ENCODE peak calls at places on chromosome 10, in four cellular contexts. W is Caco-2, C is OCI-LY7, Z is HCT116. P is an unnamed sample.
A peak's percentile ranks its signal among the peaks of the same experiment; 100 is the strongest.

GRCh38 chr10:70838270-70838669 is 22.5 kb downstream of the SGPL1 start:
- DNase-seq in W (no peak), C (no peak), Z (no peak), P (no peak)

GRCh38 chr10:18254086-18254485 is 113.9 kb downstream of the CACNB2 start:
- DNase-seq in W (no peak), C (no peak), Z (no peak), P (no peak)

GRCh38 chr10:27743736-27744477 is 1.7 kb downstream of the MKX start:
- DNase-seq in W (no peak), C (no peak), Z (no peak), P (no peak)

GRCh38 chr10:3122486-3123205 is 49.9 kb downstream of the PITRM1 start:
- DNase-seq in W (no peak), C (no peak), Z (no peak), P (no peak)

GRCh38 chr10:1411451-1411850 is 325.9 kb downstream of the ADARB2 start:
- DNase-seq in W (no peak), C (no peak), Z (no peak), P (no peak)

GRCh38 chr10:13784067-13784466 is 197.3 kb downstream of the PRPF18 start:
- DNase-seq in W (no peak), C (peak; percentile 69), Z (no peak), P (no peak)

GRCh38 chr10:118900617-118901016 is 128.9 kb upstream of the NANOS1 start:
- DNase-seq in W (no peak), C (no peak), Z (no peak), P (no peak)

GRCh38 chr10:88974012-88974411 is 16.6 kb upstream of the FAS start:
- DNase-seq in W (no peak), C (no peak), Z (no peak), P (no peak)

GRCh38 chr10:93413252-93413689 is 68.9 kb downstream of the MYOF start:
- DNase-seq in W (no peak), C (no peak), Z (no peak), P (no peak)

GRCh38 chr10:23373156-23373555 is 28.6 kb upstream of the C10orf67 start:
- DNase-seq in W (no peak), C (no peak), Z (no peak), P (no peak)

GRCh38 chr10:36114913-36115312 is 472.8 kb upstream of the FZD8 start:
- DNase-seq in W (peak; percentile 70), C (no peak), Z (no peak), P (no peak)

GRCh38 chr10:133438711-133439273 is 14.4 kb upstream of the SPRN start:
- DNase-seq in W (no peak), C (peak; percentile 54), Z (peak; percentile 0), P (no peak)

GRCh38 chr10:86389441-86390193 is 23.0 kb upstream of the GRID1 start:
- DNase-seq in W (no peak), C (peak; percentile 85), Z (no peak), P (no peak)

GRCh38 chr10:14240253-14241189 is 90.2 kb downstream of the FRMD4A start:
- DNase-seq in W (no peak), C (no peak), Z (no peak), P (no peak)

GRCh38 chr10:15735766-15736165 is 16.0 kb upstream of the ITGA8 start:
- DNase-seq in W (no peak), C (no peak), Z (no peak), P (no peak)

GRCh38 chr10:88194041-88194887 is 330.8 kb downstream of the PTEN start:
- DNase-seq in W (no peak), C (no peak), Z (peak; percentile 19), P (peak; percentile 10)

GRCh38 chr10:109451879-109452278 is 471.4 kb downstream of the XPNPEP1 start:
- DNase-seq in W (no peak), C (no peak), Z (no peak), P (no peak)

GRCh38 chr10:78899996-78900714 is 168.6 kb upstream of the ZMIZ1 start:
- DNase-seq in W (peak; percentile 44), C (no peak), Z (no peak), P (no peak)

GRCh38 chr10:12605580-12606405 is 256.4 kb downstream of the CAMK1D start:
- DNase-seq in W (no peak), C (peak; percentile 84), Z (no peak), P (peak; percentile 89)

GRCh38 chr10:45419673-45420020 is 45.6 kb downstream of the ALOX5 start:
- DNase-seq in W (no peak), C (no peak), Z (no peak), P (no peak)

GRCh38 chr10:78011065-78011464 is 18.2 kb downstream of the POLR3A start:
- DNase-seq in W (no peak), C (no peak), Z (no peak), P (no peak)

GRCh38 chr10:83541096-83541495 is 598.2 kb upstream of the GHITM start:
- DNase-seq in W (no peak), C (no peak), Z (no peak), P (no peak)

GRCh38 chr10:80472234-80473095 is 18.4 kb downstream of the TSPAN14 start:
- DNase-seq in W (no peak), C (peak; percentile 66), Z (no peak), P (peak; percentile 85)

GRCh38 chr10:71888623-71889387 is 37.8 kb upstream of the PSAP start:
- DNase-seq in W (peak; percentile 73), C (peak; percentile 97), Z (peak; percentile 35), P (peak; percentile 81)

GRCh38 chr10:89086801-89087513 is 96.4 kb downstream of the FAS start:
- DNase-seq in W (no peak), C (peak; percentile 2), Z (no peak), P (no peak)

GRCh38 chr10:69499726-69500689 is 48.7 kb downstream of the TSPAN15 start:
- DNase-seq in W (peak; percentile 40), C (no peak), Z (no peak), P (no peak)

GRCh38 chr10:5292196-5292735 is 72.5 kb upstream of the UCN3 start:
- DNase-seq in W (no peak), C (peak; percentile 7), Z (no peak), P (peak; percentile 49)

GRCh38 chr10:34291466-34292177 is 523.5 kb downstream of the PARD3 start:
- DNase-seq in W (no peak), C (no peak), Z (no peak), P (no peak)

GRCh38 chr10:76975131-76975530 is 662.5 kb downstream of the KCNMA1 start:
- DNase-seq in W (no peak), C (no peak), Z (no peak), P (no peak)

GRCh38 chr10:10209152-10209551 is 808.5 kb upstream of the CELF2 start:
- DNase-seq in W (no peak), C (peak; percentile 53), Z (no peak), P (no peak)

GRCh38 chr10:21675157-21675796 is 141.2 kb downstream of the MLLT10 start:
- DNase-seq in W (peak; percentile 58), C (peak; percentile 40), Z (peak; percentile 37), P (peak; percentile 3)

GRCh38 chr10:113980408-113981087 is 63.1 kb upstream of the ADRB1 start:
- DNase-seq in W (no peak), C (peak; percentile 19), Z (no peak), P (no peak)

GRCh38 chr10:113897693-113898618 is 43.5 kb downstream of the NHLRC2 start:
- DNase-seq in W (no peak), C (no peak), Z (no peak), P (no peak)

DNA sequence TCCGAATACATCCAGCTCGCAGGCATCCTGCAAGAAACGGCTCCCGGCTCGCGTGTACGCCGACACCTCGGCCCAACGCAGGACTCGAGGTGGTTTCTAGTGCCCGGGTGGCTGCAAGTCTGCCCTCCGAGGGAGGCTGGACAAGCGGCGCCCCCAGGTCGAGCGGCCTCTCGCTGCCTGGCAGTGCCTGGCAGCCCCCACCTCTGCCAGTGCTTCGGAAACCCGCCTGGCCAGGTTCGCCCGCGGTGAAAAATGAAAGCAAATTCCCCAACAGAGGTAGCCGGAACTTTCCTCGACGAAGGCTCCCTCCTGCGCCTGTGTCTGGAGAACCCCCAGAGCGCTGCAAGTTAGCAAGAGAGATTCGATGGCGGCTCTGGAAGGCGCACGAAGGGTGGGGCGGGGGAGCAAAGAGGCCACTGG is 5.7 kb upstream of the ZNF503 start:
- DNase-seq in W (no peak), C (no peak), Z (no peak), P (no peak)
- H3K4me1 ChIP-seq in W (peaks cover 15% of the 10 kb centered on the region), C (peaks cover 3% of the 10 kb centered on the region), Z (peaks cover 18% of the 10 kb centered on the region), P (peaks cover 14% of the 10 kb centered on the region)

DNA sequence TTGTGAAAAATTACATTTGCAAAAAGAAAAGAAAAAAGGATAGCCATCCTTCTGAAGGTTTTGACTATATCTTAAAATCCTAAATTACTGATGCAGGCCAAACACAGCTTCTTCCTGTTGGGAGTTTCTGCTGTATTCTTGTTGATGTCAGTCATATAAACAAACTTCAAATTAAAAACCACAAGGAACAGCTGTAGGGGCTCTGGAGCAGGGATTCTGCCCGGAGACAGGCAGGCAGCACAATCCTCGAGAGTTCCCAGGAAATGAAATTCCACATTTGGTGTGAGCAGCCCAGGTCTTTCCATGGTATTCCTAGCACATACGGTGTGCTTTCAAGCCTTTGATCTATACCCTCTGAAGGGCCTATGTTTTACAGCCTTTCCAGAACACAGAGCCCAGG is 43.2 kb downstream of the INSYN2A start:
- DNase-seq in W (no peak), C (no peak), Z (no peak), P (no peak)
- H3K4me1 ChIP-seq in W (no peaks in the 10 kb centered on the region), C (no peaks in the 10 kb centered on the region), Z (peaks cover 20% of the 10 kb centered on the region), P (peaks cover 36% of the 10 kb centered on the region)

GRCh38 chr10:124093076-124093773 is at the start of gene CHST15:
- DNase-seq in W (peak; percentile 75), C (peak; percentile 69), Z (peak; percentile 74), P (peak; percentile 80)
- H3K4me1 ChIP-seq in W (peaks cover 3% of the 10 kb centered on the region), C (peaks cover 42% of the 10 kb centered on the region), Z (peaks cover 24% of the 10 kb centered on the region), P (peaks cover 11% of the 10 kb centered on the region)

DNA sequence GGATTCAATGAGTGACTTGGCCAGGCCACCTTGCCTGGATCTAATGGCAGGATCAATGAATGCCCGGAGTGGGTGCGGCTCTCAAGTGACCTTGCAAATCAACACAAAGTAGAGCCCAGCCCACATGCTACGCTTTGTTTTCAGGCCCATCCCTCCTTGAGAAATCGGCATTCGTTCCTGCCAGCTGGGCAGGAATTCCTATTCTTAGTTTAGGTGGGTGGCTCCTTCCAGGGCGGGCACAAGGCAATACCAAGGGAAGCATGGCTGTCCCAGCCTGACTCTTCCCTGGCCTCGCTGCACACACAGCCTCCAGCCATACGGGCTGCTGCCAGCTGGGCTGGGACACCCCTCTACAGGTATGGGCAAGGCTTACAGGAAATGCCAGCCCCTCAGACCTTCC is 119.3 kb downstream of the SH3PXD2A start:
- DNase-seq in W (no peak), C (no peak), Z (no peak), P (no peak)
- H3K4me1 ChIP-seq in W (peaks cover 9% of the 10 kb centered on the region), C (no peaks in the 10 kb centered on the region), Z (peaks cover 6% of the 10 kb centered on the region), P (peaks cover 30% of the 10 kb centered on the region)

P was measured in PC-9.